ENCODE peak calls at places on chromosomes 5 and 9, in ten cellular contexts. P is caudate nucleus; O is ACHN; R is T-cell; Z is right cardiac atrium; J is A549; X is activated CD4-positive, alpha-beta T cell treated with anti-CD3 and anti-CD28 coated beads, Interleukin-2, amount 50 U/mL, for 1 hour; D is HTR-8/SVneo; C is hippocampal formation; T is HuH-7. E is an unnamed sample.

GRCh38 chr5:136518814-136519213 is 153.5 kb upstream of the TRPC7 start:
- DNase-seq in R (no peak), P (no peak), D (no peak), X (no peak), O (no peak), T (no peak), C (no peak), Z (no peak), J (no peak), E (no peak)

GRCh38 chr5:168603776-168604175 is 24.6 kb upstream of the PANK3 start:
- DNase-seq in C (no peak), O (no peak), R (no peak), Z (no peak), T (no peak), X (no peak), D (peak), J (no peak), P (no peak), E (no peak)

GRCh38 chr5:172418847-172419810 is 35.2 kb downstream of the SH3PXD2B start:
- DNase-seq in C (no peak), J (no peak), P (no peak), D (no peak), R (no peak), Z (peak), X (no peak), O (no peak), T (no peak), E (no peak)

GRCh38 chr5:74556631-74557595 is 83.6 kb downstream of the ENC1 start:
- DNase-seq in C (no peak), R (no peak), T (no peak), X (no peak), P (no peak), Z (no peak), D (no peak), J (no peak), O (no peak), E (no peak)

GRCh38 chr5:138082033-138082432 is 1.8 kb upstream of the WNT8A start:
- DNase-seq in O (no peak), P (no peak), R (no peak), T (no peak), D (no peak), Z (no peak), C (no peak), J (no peak), X (no peak), E (no peak)

GRCh38 chr9:130688070-130688469 is 5.5 kb upstream of the EXOSC2 start:
- DNase-seq in D (no peak), R (no peak), P (no peak), O (no peak), Z (no peak), X (no peak), T (no peak), J (no peak), C (no peak), E (no peak)

GRCh38 chr5:25020454-25020853 is 375.7 kb upstream of the CDH10 start:
- DNase-seq in J (no peak), C (no peak), Z (no peak), R (no peak), O (no peak), T (no peak), D (no peak), X (no peak), P (no peak), E (no peak)

GRCh38 chr5:176739461-176740051 is 70.8 kb upstream of the UNC5A start:
- DNase-seq in O (no peak), X (no peak), R (no peak), C (no peak), P (no peak), J (no peak), T (no peak), D (no peak), Z (no peak), E (peak)

GRCh38 chr5:69024241-69024651 is 69.6 kb upstream of the SLC30A5 start:
- DNase-seq in P (no peak), O (peak), R (no peak), D (peak), C (peak), T (peak), X (no peak), J (peak), Z (no peak), E (no peak)

GRCh38 chr5:119270955-119271757 is 84.7 kb upstream of the TNFAIP8 start:
- DNase-seq in Z (no peak), P (no peak), C (no peak), O (no peak), R (no peak), J (no peak), X (no peak), T (no peak), D (no peak), E (no peak)

GRCh38 chr5:168946363-168946762 is 354.6 kb downstream of the SLIT3 start:
- DNase-seq in Z (no peak), C (no peak), J (no peak), R (no peak), O (no peak), T (no peak), X (no peak), P (no peak), D (no peak), E (no peak)

GRCh38 chr5:159133041-159133741 is 33.5 kb upstream of the EBF1 start:
- DNase-seq in O (peak), Z (no peak), P (no peak), R (no peak), X (no peak), T (peak), C (peak), J (peak), D (peak), E (no peak)

GRCh38 chr5:150309898-150310269 is 7.2 kb upstream of the ARSI start:
- DNase-seq in Z (no peak), X (no peak), J (no peak), O (no peak), R (no peak), D (no peak), T (no peak), P (no peak), C (no peak), E (no peak)

GRCh38 chr5:132339502-132339901 is 30.0 kb upstream of the SLC22A5 start:
- DNase-seq in Z (no peak), T (no peak), J (no peak), R (no peak), C (no peak), P (no peak), D (no peak), X (no peak), O (no peak), E (no peak)

GRCh38 chr9:108473209-108474112 is 382.3 kb downstream of the ACTL7B start:
- DNase-seq in X (no peak), P (no peak), R (no peak), J (peak), T (no peak), C (no peak), Z (peak), O (no peak), D (peak), E (no peak)

GRCh38 chr9:76223749-76224340 is 170.4 kb downstream of the RFK start:
- DNase-seq in C (no peak), O (no peak), D (no peak), P (no peak), Z (no peak), J (no peak), R (no peak), T (no peak), X (no peak), E (no peak)

GRCh38 chr5:111945535-111945934 is 188.5 kb upstream of the NREP start:
- DNase-seq in J (no peak), X (no peak), C (no peak), P (no peak), O (no peak), R (no peak), T (no peak), Z (no peak), D (no peak), E (no peak)

GRCh38 chr9:133163559-133164208 is at the start of gene GBGT1:
- DNase-seq in J (no peak), C (peak), X (no peak), R (no peak), D (peak), P (no peak), T (no peak), O (peak), Z (peak), E (peak)

GRCh38 chr9:135060461-135061116 is 26.9 kb upstream of the OLFM1 start:
- DNase-seq in J (no peak), P (no peak), T (no peak), X (no peak), D (no peak), Z (no peak), R (no peak), C (no peak), O (no peak), E (no peak)

GRCh38 chr9:110591526-110591925 is 12.0 kb upstream of the SVEP1 start:
- DNase-seq in J (no peak), P (no peak), Z (no peak), C (no peak), T (no peak), O (no peak), X (no peak), R (no peak), D (no peak), E (no peak)

GRCh38 chr5:82351754-82352145 is 73.6 kb upstream of the RPS23 start:
- DNase-seq in J (peak), Z (no peak), C (peak), P (no peak), X (no peak), D (peak), T (peak), O (peak), R (no peak), E (no peak)

GRCh38 chr5:77957-78804 is 13.8 kb upstream of the PLEKHG4B start:
- DNase-seq in R (no peak), Z (no peak), J (peak), T (peak), D (peak), C (no peak), O (peak), X (no peak), P (no peak), E (no peak)

GRCh38 chr5:97224112-97224750 is 41.2 kb upstream of the RIOK2 start:
- DNase-seq in C (no peak), Z (no peak), D (no peak), J (peak), P (no peak), X (no peak), R (no peak), O (no peak), T (no peak), E (no peak)

GRCh38 chr5:1004598-1005361 is 3.8 kb upstream of the NKD2 start:
- DNase-seq in T (peak), O (peak), X (peak), R (peak), Z (peak), P (no peak), C (peak), J (peak), D (no peak), E (peak)

GRCh38 chr9:114681594-114682332 is at the start of gene TEX48:
- DNase-seq in C (peak), D (peak), O (peak), Z (peak), J (peak), T (peak), X (peak), R (peak), P (no peak), E (peak)

GRCh38 chr5:160792281-160792680 is 59.7 kb downstream of the ATP10B start:
- DNase-seq in T (no peak), O (no peak), D (no peak), Z (no peak), X (no peak), R (no peak), J (no peak), C (no peak), P (no peak), E (no peak)

GRCh38 chr5:177419045-177419444 is 7.4 kb upstream of the GRK6 start:
- DNase-seq in O (no peak), X (no peak), P (no peak), Z (no peak), D (peak), C (no peak), R (no peak), T (no peak), J (no peak), E (no peak)

GRCh38 chr9:115393976-115394775 is 276.2 kb upstream of the TNC start:
- DNase-seq in D (no peak), T (no peak), P (no peak), O (no peak), Z (no peak), J (no peak), C (peak), R (no peak), X (no peak), E (no peak)

GRCh38 chr9:113910036-113910639 is 34.0 kb downstream of the ZNF618 start:
- DNase-seq in R (no peak), J (no peak), Z (no peak), P (no peak), X (no peak), O (no peak), C (no peak), D (no peak), T (no peak), E (peak)

GRCh38 chr5:27140831-27141230 is 102.4 kb upstream of the CDH9 start:
- DNase-seq in P (no peak), D (no peak), O (no peak), J (no peak), X (no peak), T (no peak), C (no peak), R (no peak), Z (no peak), E (no peak)

GRCh38 chr5:111133436-111133751 is 41.2 kb downstream of the WDR36 start:
- DNase-seq in C (no peak), O (no peak), J (no peak), R (no peak), Z (no peak), P (no peak), T (no peak), D (no peak), X (no peak), E (no peak)

GRCh38 chr5:127184841-127185240 is 105.8 kb upstream of the MEGF10 start:
- DNase-seq in T (no peak), R (no peak), X (no peak), P (no peak), O (no peak), D (no peak), Z (peak), C (no peak), J (no peak), E (no peak)

GRCh38 chr5:65479527-65479926 is 2.2 kb downstream of the ADAMTS6 start:
- DNase-seq in R (no peak), C (no peak), P (no peak), D (no peak), J (no peak), O (no peak), Z (no peak), X (no peak), T (no peak), E (no peak)

GRCh38 chr9:27590636-27591035 is 17.4 kb upstream of the C9orf72 start:
- DNase-seq in O (no peak), D (no peak), Z (no peak), R (no peak), J (no peak), X (no peak), C (no peak), P (no peak), T (no peak), E (no peak)

GRCh38 chr9:134192951-134193731 is 28.8 kb upstream of the RNU6ATAC start:
- DNase-seq in P (no peak), C (no peak), X (no peak), Z (peak), T (no peak), O (no peak), J (no peak), D (no peak), R (no peak), E (peak)

GRCh38 chr9:91777437-91777836 is 172.6 kb downstream of the ROR2 start:
- DNase-seq in X (no peak), C (no peak), O (no peak), Z (no peak), P (no peak), T (no peak), J (no peak), R (no peak), D (no peak), E (no peak)

GRCh38 chr9:6910032-6910431 is 152.3 kb downstream of the KDM4C start:
- DNase-seq in C (no peak), X (no peak), R (no peak), D (no peak), P (no peak), T (no peak), O (peak), J (peak), Z (no peak), E (no peak)